ENCODE peak calls at places on chromosome 17, in six cellular contexts. One of them, this sample, is unnamed.

GRCh38 chr17:49707246-49707607 is 537 bp downstream of the SLC35B1 start:
- DNase-seq in HepG2: no peak
- DNase-seq in K562: peak; percentile 45
- DNase-seq in HCT116: no peak
- DNase-seq in H1: no peak
- DNase-seq in GM12878: no peak
- DNase-seq in this sample: no peak

GRCh38 chr17:21453144-21453982 is 77.2 kb downstream of the KCNJ12 start:
- DNase-seq in GM12878: no peak
- DNase-seq in HCT116: no peak
- DNase-seq in HepG2: no peak
- DNase-seq in H1: no peak
- DNase-seq in K562: no peak
- DNase-seq in this sample: no peak

GRCh38 chr17:16243811-16244567 is 27.0 kb downstream of the PIGL start:
- DNase-seq in H1: peak; percentile 10
- DNase-seq in HCT116: no peak
- DNase-seq in K562: peak; percentile 68
- DNase-seq in GM12878: no peak
- DNase-seq in HepG2: peak; percentile 26
- DNase-seq in this sample: no peak

GRCh38 chr17:9959377-9959981 is 54.4 kb upstream of the RCVRN start:
- DNase-seq in GM12878: no peak
- DNase-seq in HCT116: peak; percentile 28
- DNase-seq in HepG2: peak; percentile 15
- DNase-seq in H1: peak; percentile 47
- DNase-seq in K562: peak; percentile 42
- DNase-seq in this sample: peak; percentile 46

GRCh38 chr17:17684901-17685774 is 3.9 kb downstream of the RAI1 start:
- DNase-seq in HCT116: no peak
- DNase-seq in K562: no peak
- DNase-seq in GM12878: no peak
- DNase-seq in H1: no peak
- DNase-seq in HepG2: no peak
- DNase-seq in this sample: no peak

GRCh38 chr17:17555906-17556305 is 35.6 kb downstream of the PEMT start:
- DNase-seq in HCT116: no peak
- DNase-seq in K562: no peak
- DNase-seq in H1: no peak
- DNase-seq in HepG2: no peak
- DNase-seq in GM12878: no peak
- DNase-seq in this sample: no peak

GRCh38 chr17:70968302-70968701 is 799.0 kb downstream of the KCNJ2 start:
- DNase-seq in HCT116: no peak
- DNase-seq in H1: no peak
- DNase-seq in GM12878: no peak
- DNase-seq in K562: no peak
- DNase-seq in HepG2: no peak
- DNase-seq in this sample: no peak

GRCh38 chr17:78497115-78497540 is 80.1 kb downstream of the DNAH17 start:
- DNase-seq in HepG2: peak; percentile 79
- DNase-seq in HCT116: peak; percentile 75
- DNase-seq in K562: peak; percentile 79
- DNase-seq in GM12878: no peak
- DNase-seq in H1: peak; percentile 57
- DNase-seq in this sample: peak; percentile 72

GRCh38 chr17:14886200-14886739 is 378.9 kb downstream of the PMP22 start:
- DNase-seq in GM12878: no peak
- DNase-seq in HepG2: peak; percentile 9
- DNase-seq in H1: peak; percentile 0
- DNase-seq in HCT116: no peak
- DNase-seq in K562: peak; percentile 10
- DNase-seq in this sample: peak; percentile 6

GRCh38 chr17:419073-419735 is 66.6 kb upstream of the RPH3AL start:
- DNase-seq in HepG2: peak; percentile 80
- DNase-seq in H1: no peak
- DNase-seq in HCT116: no peak
- DNase-seq in GM12878: no peak
- DNase-seq in K562: no peak
- DNase-seq in this sample: no peak

GRCh38 chr17:17492562-17492961 is 3.6 kb downstream of the RASD1 start:
- DNase-seq in HepG2: no peak
- DNase-seq in HCT116: no peak
- DNase-seq in K562: no peak
- DNase-seq in GM12878: no peak
- DNase-seq in H1: no peak
- DNase-seq in this sample: no peak

GRCh38 chr17:79374807-79375206 is 236.0 kb downstream of the RBFOX3 start:
- DNase-seq in GM12878: no peak
- DNase-seq in H1: no peak
- DNase-seq in HCT116: no peak
- DNase-seq in HepG2: no peak
- DNase-seq in K562: no peak
- DNase-seq in this sample: no peak

GRCh38 chr17:37478187-37478586 is 11.5 kb upstream of the DUSP14 start:
- DNase-seq in H1: no peak
- DNase-seq in HCT116: no peak
- DNase-seq in HepG2: no peak
- DNase-seq in GM12878: no peak
- DNase-seq in K562: no peak
- DNase-seq in this sample: no peak

GRCh38 chr17:38893612-38894011 is 23.8 kb downstream of the LASP1 start:
- DNase-seq in GM12878: no peak
- DNase-seq in H1: no peak
- DNase-seq in HepG2: no peak
- DNase-seq in K562: peak; percentile 43
- DNase-seq in HCT116: no peak
- DNase-seq in this sample: no peak

GRCh38 chr17:63601439-63602371 is 1.0 kb downstream of the TACO1 start:
- DNase-seq in HepG2: peak; percentile 79
- DNase-seq in H1: no peak
- DNase-seq in GM12878: no peak
- DNase-seq in K562: peak; percentile 52
- DNase-seq in HCT116: no peak
- DNase-seq in this sample: no peak

GRCh38 chr17:61770752-61771533 is 92.4 kb downstream of the BRIP1 start:
- DNase-seq in H1: no peak
- DNase-seq in K562: no peak
- DNase-seq in GM12878: no peak
- DNase-seq in HepG2: no peak
- DNase-seq in HCT116: no peak
- DNase-seq in this sample: no peak

GRCh38 chr17:67082110-67082509 is 37.8 kb downstream of the CACNG1 start:
- DNase-seq in H1: no peak
- DNase-seq in GM12878: peak; percentile 26
- DNase-seq in K562: no peak
- DNase-seq in HepG2: no peak
- DNase-seq in HCT116: no peak
- DNase-seq in this sample: no peak

GRCh38 chr17:42682400-42683384 is at the start of gene CNTNAP1:
- DNase-seq in HCT116: no peak
- DNase-seq in K562: no peak
- DNase-seq in H1: no peak
- DNase-seq in HepG2: peak; percentile 45
- DNase-seq in GM12878: no peak
- DNase-seq in this sample: no peak

GRCh38 chr17:17841620-17842025 is 4.8 kb upstream of the SREBF1 start:
- DNase-seq in GM12878: no peak
- DNase-seq in H1: no peak
- DNase-seq in K562: peak; percentile 53
- DNase-seq in HCT116: no peak
- DNase-seq in HepG2: peak; percentile 22
- DNase-seq in this sample: no peak

GRCh38 chr17:7191571-7192270 is 12.6 kb upstream of the ASGR1 start:
- DNase-seq in HCT116: no peak
- DNase-seq in K562: peak; percentile 44
- DNase-seq in H1: peak; percentile 53
- DNase-seq in HepG2: peak; percentile 50
- DNase-seq in GM12878: no peak
- DNase-seq in this sample: peak; percentile 47

GRCh38 chr17:28993013-28993600 is 12.7 kb downstream of the SEZ6 start:
- DNase-seq in HepG2: no peak
- DNase-seq in GM12878: no peak
- DNase-seq in HCT116: no peak
- DNase-seq in K562: no peak
- DNase-seq in H1: no peak
- DNase-seq in this sample: no peak

DNA sequence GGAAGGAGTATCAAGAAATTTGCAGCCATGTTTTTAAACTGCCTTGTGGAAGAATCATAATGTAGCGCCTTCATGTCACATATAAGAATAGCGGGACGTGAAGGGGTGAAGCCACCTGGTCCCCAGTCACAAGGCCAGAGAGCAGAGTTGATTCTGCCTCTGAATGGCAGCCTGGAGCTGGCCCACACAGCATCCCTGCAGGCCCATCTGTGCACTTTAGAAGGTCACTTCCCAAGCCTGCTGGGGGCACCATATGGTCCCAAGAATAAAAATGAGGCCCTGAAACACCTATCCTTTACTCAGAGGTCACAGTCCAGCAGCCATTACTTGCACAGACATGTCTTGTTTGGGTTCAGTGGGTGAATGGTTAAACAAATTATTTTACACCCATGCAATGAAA is 15.0 kb downstream of the CD300E start:
- DNase-seq in HCT116: no peak
- DNase-seq in HepG2: no peak
- DNase-seq in K562: no peak
- DNase-seq in H1: no peak
- DNase-seq in GM12878: no peak
- DNase-seq in this sample: no peak
- H3K4me1 ChIP-seq in HCT116: peaks cover 8% of the 10 kb centered on the region
- H3K4me1 ChIP-seq in HepG2: no peaks in the 10 kb centered on the region
- H3K4me1 ChIP-seq in K562: no peaks in the 10 kb centered on the region
- H3K4me1 ChIP-seq in H1: no peaks in the 10 kb centered on the region
- H3K4me1 ChIP-seq in GM12878: peaks cover 8% of the 10 kb centered on the region
- H3K4me1 ChIP-seq in this sample: no peaks in the 10 kb centered on the region

GRCh38 chr17:77496401-77496801 is 355.6 kb downstream of the SEC14L1 start:
- DNase-seq in HCT116: no peak
- DNase-seq in H1: no peak
- DNase-seq in K562: no peak
- DNase-seq in GM12878: no peak
- DNase-seq in HepG2: no peak
- DNase-seq in this sample: no peak

GRCh38 chr17:77498056-77498785 is 357.5 kb downstream of the SEC14L1 start:
- DNase-seq in HCT116: no peak
- DNase-seq in HepG2: no peak
- DNase-seq in K562: no peak
- DNase-seq in GM12878: no peak
- DNase-seq in H1: no peak
- DNase-seq in this sample: no peak

GRCh38 chr17:77497578-77497934 is 356.8 kb downstream of the SEC14L1 start:
- DNase-seq in HCT116: no peak
- DNase-seq in HepG2: no peak
- DNase-seq in K562: no peak
- DNase-seq in H1: no peak
- DNase-seq in GM12878: no peak
- DNase-seq in this sample: no peak

GRCh38 chr17:77495575-77495974 is 354.8 kb downstream of the SEC14L1 start:
- DNase-seq in HepG2: no peak
- DNase-seq in GM12878: no peak
- DNase-seq in HCT116: no peak
- DNase-seq in H1: no peak
- DNase-seq in K562: no peak
- DNase-seq in this sample: no peak

DNA sequence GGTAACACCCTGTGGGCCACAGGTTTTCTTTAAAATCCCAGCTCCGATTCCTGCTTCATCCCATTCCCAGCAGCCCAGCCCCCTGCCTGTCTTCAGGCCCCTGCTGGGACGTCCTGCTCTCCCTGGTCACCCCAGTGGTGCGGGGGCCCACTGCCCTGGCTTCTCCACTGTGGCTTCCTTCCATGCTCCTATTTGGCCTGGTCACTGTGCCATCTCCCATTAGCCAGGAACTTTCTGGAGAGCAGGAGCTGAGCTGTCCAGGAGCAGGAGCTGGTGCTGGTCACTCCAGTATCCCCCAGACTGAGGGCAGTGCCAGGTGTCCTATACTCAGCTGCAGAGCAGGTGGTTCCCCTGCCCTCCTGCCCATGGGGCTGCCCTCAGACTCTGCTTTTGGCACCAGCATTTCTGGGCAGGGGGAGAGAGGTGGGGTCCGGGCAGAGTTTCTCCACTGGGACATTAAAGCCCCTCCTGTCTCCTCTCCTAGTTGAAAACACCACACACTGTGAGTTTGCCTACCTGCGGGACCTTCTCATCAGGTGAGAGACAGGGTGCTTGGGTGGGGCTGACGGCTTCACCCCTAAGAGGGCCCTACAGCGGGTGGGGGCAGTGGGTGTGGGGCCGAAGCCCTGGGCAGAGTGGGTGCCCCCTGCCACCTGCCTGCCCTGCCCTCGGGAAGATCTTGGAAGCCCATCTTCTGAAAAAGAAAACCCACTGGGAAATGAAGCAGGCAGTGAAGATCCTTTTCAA is 356.2 kb downstream of the SEC14L1 start:
- DNase-seq in HepG2: no peak
- DNase-seq in GM12878: no peak
- DNase-seq in H1: no peak
- DNase-seq in HCT116: no peak
- DNase-seq in K562: no peak
- DNase-seq in this sample: no peak
- H3K9ac ChIP-seq in HepG2: no peak overlapping the region
- H3K9ac ChIP-seq in GM12878: no peak overlapping the region
- H3K9ac ChIP-seq in H1: no peak overlapping the region
- H3K9ac ChIP-seq in HCT116: no peak overlapping the region
- H3K9ac ChIP-seq in K562: no peak overlapping the region
- H3K9ac ChIP-seq in this sample: no peak overlapping the region

DNA sequence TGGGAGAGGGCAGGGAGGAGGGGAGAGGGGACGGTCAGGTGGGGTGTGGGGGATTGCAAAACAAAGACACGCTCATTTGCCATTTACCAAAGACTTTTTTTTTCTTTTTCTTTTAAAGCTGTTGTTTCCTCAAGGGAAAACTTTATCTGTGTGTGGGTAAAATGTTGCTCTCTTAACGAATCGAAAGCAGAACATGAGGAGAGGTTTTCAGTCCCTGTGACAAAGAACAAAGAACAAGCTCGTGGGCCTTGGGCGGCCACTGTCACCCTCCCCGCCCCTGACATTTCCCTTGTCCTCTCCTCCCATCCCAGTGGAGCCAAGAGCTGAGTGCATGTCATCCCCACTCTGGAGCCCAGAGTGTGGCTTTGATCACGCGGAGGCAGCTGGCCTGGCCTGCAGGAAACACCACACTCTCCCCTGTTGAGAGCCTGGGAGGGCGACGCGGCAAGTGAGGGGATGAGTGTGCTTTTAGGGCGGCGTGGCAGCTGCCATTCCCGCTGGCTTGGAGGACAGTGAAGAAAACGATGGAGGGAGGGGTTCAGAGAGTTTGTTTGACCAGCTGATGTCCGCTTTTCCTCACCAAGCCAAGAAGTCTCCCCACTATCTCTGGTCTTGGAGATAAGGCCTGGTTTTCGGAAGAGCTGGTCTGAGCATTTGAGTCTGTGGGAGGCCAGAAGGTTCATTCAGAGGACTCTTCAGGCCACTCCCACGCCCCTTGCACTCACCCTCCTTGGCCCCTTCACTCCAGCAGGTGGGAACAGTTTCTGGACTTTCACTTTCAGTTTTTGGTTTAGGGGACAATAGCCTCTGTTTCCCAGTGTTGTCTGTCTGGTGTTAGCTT is 11.4 kb downstream of the CCR7 start:
- DNase-seq in HepG2: peak; percentile 48
- DNase-seq in HCT116: no peak
- DNase-seq in H1: no peak
- DNase-seq in GM12878: no peak
- DNase-seq in K562: peak; percentile 91
- DNase-seq in this sample: no peak
- TF ChIP-seq ZNF274 in HepG2: no peak
- TF ChIP-seq ZNF274 in HCT116: no peak
- TF ChIP-seq ZNF274 in H1: no peak
- TF ChIP-seq ZNF274 in GM12878: no peak
- TF ChIP-seq ZNF274 in K562: no peak
- TF ChIP-seq ZNF274 in this sample: no peak

GRCh38 chr17:45380046-45380765 is 52.5 kb downstream of the ARHGAP27 start:
- DNase-seq in K562: no peak
- DNase-seq in HepG2: no peak
- DNase-seq in HCT116: no peak
- DNase-seq in H1: no peak
- DNase-seq in GM12878: no peak
- DNase-seq in this sample: no peak
- H3K4me1 ChIP-seq in K562: peaks cover 20% of the 10 kb centered on the region
- H3K4me1 ChIP-seq in HepG2: peaks cover 32% of the 10 kb centered on the region
- H3K4me1 ChIP-seq in HCT116: peaks cover 37% of the 10 kb centered on the region
- H3K4me1 ChIP-seq in H1: peaks cover 12% of the 10 kb centered on the region
- H3K4me1 ChIP-seq in GM12878: peaks cover 28% of the 10 kb centered on the region
- H3K4me1 ChIP-seq in this sample: peaks cover 11% of the 10 kb centered on the region